ENCODE peak calls at places on chromosomes 13 and 19, in eight cellular contexts. V is activated CD4-positive, alpha-beta T cell treated with anti-CD3 and anti-CD28 coated beads, Interleukin-2, amount 50 U/mL, for 1 hour; F is T-helper 2 cell; Z is fibroblast of gingiva; O is Calu3; T is RPMI8226; Q is WTC11; J is WERI-Rb-1. P is an unnamed sample.

GRCh38 chr13:93345642-93346220 is 119.1 kb downstream of the GPC6 start:
- DNase-seq in V (no peak), O (no peak), T (no peak), Z (peak), J (no peak), F (no peak), Q (no peak), P (no peak)

GRCh38 chr13:40175639-40176038 is 490.8 kb downstream of the FOXO1 start:
- DNase-seq in T (no peak), F (no peak), V (no peak), Q (no peak), O (no peak), Z (peak), J (no peak), P (no peak)

GRCh38 chr19:33767898-33768413 is 28.7 kb upstream of the KCTD15 start:
- DNase-seq in J (no peak), O (peak), V (peak), T (peak), F (no peak), Z (no peak), Q (peak), P (no peak)

GRCh38 chr19:29211562-29212416 is 1.2 kb downstream of the UQCRFS1 start:
- DNase-seq in Z (peak), Q (no peak), F (peak), V (no peak), T (peak), J (peak), O (no peak), P (no peak)

GRCh38 chr19:2770055-2771013 is 12.7 kb downstream of the SGTA start:
- DNase-seq in Z (peak), O (no peak), T (no peak), F (no peak), J (no peak), V (no peak), Q (no peak), P (peak)

GRCh38 chr13:51154029-51154555 is 43.0 kb upstream of the C13orf42 start:
- DNase-seq in Q (no peak), T (no peak), Z (peak), V (no peak), J (no peak), F (no peak), O (no peak), P (no peak)

GRCh38 chr13:77177646-77178045 is 149.2 kb downstream of the MYCBP2 start:
- DNase-seq in J (no peak), O (no peak), F (no peak), Q (no peak), Z (no peak), T (no peak), V (no peak), P (no peak)

GRCh38 chr19:23273022-23273593 is 22.9 kb upstream of the ZNF724 start:
- DNase-seq in F (no peak), T (peak), V (no peak), J (no peak), Q (no peak), O (no peak), Z (no peak), P (peak)

GRCh38 chr19:7783991-7784421 is 21.0 kb downstream of the CLEC4M start:
- DNase-seq in F (no peak), J (no peak), Q (no peak), V (no peak), T (peak), Z (peak), O (peak), P (no peak)

GRCh38 chr13:100542546-100543156 is 45.9 kb downstream of the GGACT start:
- DNase-seq in V (no peak), F (no peak), Z (peak), Q (no peak), J (no peak), T (peak), O (no peak), P (no peak)

GRCh38 chr19:19485998-19486290 is 29.4 kb downstream of the TSSK6 start:
- DNase-seq in V (no peak), O (no peak), Z (no peak), J (no peak), T (no peak), Q (no peak), F (no peak), P (no peak)

GRCh38 chr19:36916991-36917390 is 859 bp downstream of the ZNF568 start:
- DNase-seq in F (no peak), Q (no peak), J (peak), T (no peak), O (no peak), Z (peak), V (no peak), P (no peak)

GRCh38 chr13:82330499-82330898 is 1551.8 kb downstream of the SLITRK1 start:
- DNase-seq in J (no peak), Z (no peak), Q (no peak), V (no peak), F (no peak), T (peak), O (no peak), P (no peak)

GRCh38 chr19:11096210-11096841 is 7.1 kb downstream of the LDLR start:
- DNase-seq in T (no peak), J (no peak), Q (no peak), O (no peak), V (no peak), Z (peak), F (peak), P (peak)

GRCh38 chr19:52070496-52070895 is 21.9 kb upstream of the ZNF432 start:
- DNase-seq in J (no peak), Q (no peak), Z (no peak), V (no peak), T (no peak), F (no peak), O (no peak), P (no peak)

GRCh38 chr13:54709546-54709945 is 1680.9 kb downstream of the OLFM4 start:
- DNase-seq in J (no peak), Z (no peak), F (no peak), V (no peak), Q (no peak), T (no peak), O (no peak), P (no peak)

GRCh38 chr19:41702208-41702651 is 6.2 kb upstream of the CEACAM5 start:
- DNase-seq in F (no peak), Z (peak), T (peak), V (no peak), Q (no peak), J (no peak), O (no peak), P (no peak)

GRCh38 chr13:42355118-42355840 is 83.3 kb downstream of the AKAP11 start:
- DNase-seq in J (no peak), Z (no peak), F (peak), O (no peak), T (peak), Q (no peak), V (peak), P (no peak)

GRCh38 chr13:85314686-85315085 is 484.5 kb downstream of the SLITRK6 start:
- DNase-seq in Z (no peak), F (no peak), Q (no peak), T (no peak), O (no peak), V (no peak), J (peak), P (no peak)

GRCh38 chr13:49711218-49711863 is 20.1 kb upstream of the EBPL start:
- DNase-seq in T (no peak), F (no peak), O (no peak), J (no peak), Z (peak), V (no peak), Q (no peak), P (no peak)

GRCh38 chr19:13978721-13979191 is 26.4 kb downstream of the DCAF15 start:
- DNase-seq in J (no peak), Q (no peak), Z (no peak), V (no peak), O (no peak), T (no peak), F (no peak), P (no peak)

GRCh38 chr13:48233886-48234488 is 981 bp downstream of the ITM2B start:
- DNase-seq in Z (peak), F (no peak), T (peak), Q (no peak), O (no peak), V (no peak), J (no peak), P (peak)

GRCh38 chr19:35284153-35285140 is 2.1 kb downstream of the HAMP start:
- DNase-seq in O (no peak), F (no peak), Z (no peak), V (no peak), J (no peak), Q (no peak), T (no peak), P (peak)

GRCh38 chr19:33502991-33503790 is 18.4 kb downstream of the PEPD start:
- DNase-seq in F (no peak), T (no peak), V (no peak), O (no peak), J (no peak), Z (no peak), Q (no peak), P (no peak)

GRCh38 chr19:3944018-3944721 is 11.3 kb downstream of the NMRK2 start:
- DNase-seq in T (no peak), O (no peak), J (no peak), V (no peak), F (no peak), Z (no peak), Q (no peak), P (no peak)

GRCh38 chr13:97892717-97893116 is 60.8 kb upstream of the IPO5 start:
- DNase-seq in Q (no peak), F (no peak), J (no peak), T (no peak), O (no peak), V (no peak), Z (peak), P (no peak)

GRCh38 chr13:108214511-108215383 is 589 bp downstream of the LIG4 start:
- DNase-seq in V (no peak), Z (no peak), F (peak), T (no peak), Q (peak), O (no peak), J (peak), P (peak)

GRCh38 chr13:86085890-86086289 is 286.7 kb upstream of the SLITRK6 start:
- DNase-seq in T (no peak), O (no peak), V (no peak), Q (no peak), Z (no peak), F (no peak), J (no peak), P (no peak)

GRCh38 chr13:27339299-27339698 is 68.7 kb downstream of the RASL11A start:
- DNase-seq in Q (peak), O (peak), F (peak), T (peak), J (peak), V (peak), Z (no peak), P (no peak)

GRCh38 chr13:74206061-74206561 is 71.9 kb upstream of the KLF12 start:
- DNase-seq in Q (no peak), Z (peak), T (no peak), F (no peak), O (no peak), V (no peak), J (no peak), P (no peak)

GRCh38 chr13:52701728-52702480 is 37.7 kb downstream of the CNMD start:
- DNase-seq in Z (no peak), Q (no peak), T (no peak), J (peak), F (no peak), O (no peak), V (no peak), P (no peak)